ENCODE peak calls at places on chromosomes 11 and 22, in six cellular contexts. X is psoas muscle; M is memory B cell; I is activated naive CD8-positive, alpha-beta T cell treated with anti-CD3 and anti-CD28 coated beads, Interleukin-2, amount 10 ng/mL, durations not matched to agents 7 days and 5 days; C is left cardiac atrium; V is Panc1. Z is an unnamed sample.

GRCh38 chr11:63488789-63489188 is 2.2 kb downstream of the PLAAT5 start:
- ATAC-seq in V (no peak), C (peak; percentile 14), I (no peak), X (no peak), M (no peak), Z (no peak)

GRCh38 chr11:2317354-2318050 is 15.7 kb downstream of the TSPAN32 start:
- ATAC-seq in X (no peak), M (no peak), V (no peak), C (no peak), I (no peak), Z (no peak)

GRCh38 chr11:125076378-125076945 is 13.4 kb downstream of the SLC37A2 start:
- ATAC-seq in X (no peak), I (no peak), V (no peak), C (no peak), M (no peak), Z (no peak)

GRCh38 chr11:45204761-45205160 is 58.3 kb downstream of the PRDM11 start:
- ATAC-seq in V (no peak), C (no peak), X (no peak), M (no peak), I (no peak), Z (no peak)

GRCh38 chr11:60265373-60266214 is 14.9 kb upstream of the MS4A4A start:
- ATAC-seq in I (no peak), C (no peak), M (peak; percentile 42), X (no peak), V (peak; percentile 60), Z (peak; percentile 45)

GRCh38 chr11:96150609-96151008 is 192.4 kb downstream of the MAML2 start:
- ATAC-seq in I (no peak), V (no peak), M (no peak), C (no peak), X (no peak), Z (no peak)

GRCh38 chr11:119153049-119153818 is 4.4 kb downstream of the ABCG4 start:
- ATAC-seq in M (no peak), V (no peak), X (no peak), C (no peak), I (no peak), Z (no peak)

GRCh38 chr22:50247748-50248147 is 2.9 kb upstream of the TUBGCP6 start:
- ATAC-seq in V (no peak), I (no peak), M (peak; percentile 50), X (no peak), C (no peak), Z (peak; percentile 12)

GRCh38 chr22:40764743-40765441 is 54.3 kb downstream of the SLC25A17 start:
- ATAC-seq in V (no peak), X (no peak), M (peak; percentile 94), I (peak; percentile 61), C (no peak), Z (peak; percentile 60)

Z was measured in activated T-helper 17 cell treated with anti-CD3 and anti-CD28 coated beads, Interleukin-2, amount 50 U/mL, for 72 hours.